ENCODE peak calls at places on chromosomes 4 and X, in eight cellular contexts. U, C, F, V, G, K, L and O are unnamed samples.
A peak's percentile ranks its signal among the peaks of the same experiment; 100 is the strongest.

GRCh38 chr4:110454456-110454855 is 21.5 kb upstream of the ENPEP start:
- DNase-seq in U (no peak), C (no peak), F (no peak), V (no peak), G (no peak), K (no peak), L (no peak), O (no peak)

GRCh38 chrX:440636-441035 is 53.9 kb upstream of the PPP2R3B start:
- DNase-seq in U (no peak), C (no peak), F (no peak), V (no peak), G (no peak), K (no peak), L (no peak), O (no peak)

GRCh38 chr4:76354517-76355473 is 48.3 kb downstream of the STBD1 start:
- DNase-seq in U (no peak), C (no peak), F (no peak), V (no peak), G (no peak), K (no peak), L (peak; percentile 22), O (no peak)

GRCh38 chr4:60463846-60464502 is 736.2 kb upstream of the ADGRL3 start:
- DNase-seq in U (no peak), C (no peak), F (peak; percentile 42), V (no peak), G (no peak), K (no peak), L (no peak), O (no peak)

GRCh38 chrX:29295987-29296680 is 708.9 kb downstream of the IL1RAPL1 start:
- DNase-seq in U (no peak), C (no peak), F (no peak), V (no peak), G (no peak), K (no peak), L (no peak), O (no peak)

GRCh38 chrX:39162322-39162721 is 361.1 kb downstream of the MID1IP1 start:
- DNase-seq in U (no peak), C (peak; percentile 64), F (no peak), V (no peak), G (no peak), K (no peak), L (no peak), O (no peak)

GRCh38 chr4:155371432-155372043 is 5.2 kb downstream of the MAP9 start:
- DNase-seq in U (no peak), C (no peak), F (peak; percentile 24), V (no peak), G (no peak), K (peak; percentile 31), L (no peak), O (peak; percentile 52)

GRCh38 chr4:38411092-38411491 is 252.9 kb upstream of the KLF3 start:
- DNase-seq in U (no peak), C (no peak), F (no peak), V (no peak), G (no peak), K (no peak), L (no peak), O (no peak)

GRCh38 chr4:119615068-119615744 is 13.4 kb downstream of the PDE5A start:
- DNase-seq in U (peak; percentile 51), C (no peak), F (no peak), V (no peak), G (no peak), K (no peak), L (no peak), O (no peak)

GRCh38 chr4:80989921-80990544 is 40.5 kb upstream of the BMP3 start:
- DNase-seq in U (no peak), C (no peak), F (peak; percentile 67), V (peak; percentile 38), G (peak; percentile 17), K (peak; percentile 28), L (no peak), O (peak; percentile 76)

GRCh38 chr4:127709456-127709855 is 20.7 kb upstream of the SLC25A31 start:
- DNase-seq in U (no peak), C (no peak), F (no peak), V (no peak), G (no peak), K (no peak), L (no peak), O (peak; percentile 54)

GRCh38 chr4:7561557-7561956 is 126.8 kb upstream of the PSAPL1 start:
- DNase-seq in U (no peak), C (no peak), F (no peak), V (no peak), G (no peak), K (no peak), L (no peak), O (no peak)

GRCh38 chr4:75137302-75137701 is 204.4 kb downstream of the PARM1 start:
- DNase-seq in U (no peak), C (no peak), F (no peak), V (no peak), G (no peak), K (no peak), L (no peak), O (no peak)

GRCh38 chrX:40778861-40779575 is 43.7 kb upstream of the MED14 start:
- DNase-seq in U (no peak), C (no peak), F (no peak), V (no peak), G (no peak), K (no peak), L (no peak), O (peak; percentile 84)

GRCh38 chr4:172982151-172982590 is 186.4 kb upstream of the GALNT7 start:
- DNase-seq in U (peak; percentile 40), C (no peak), F (no peak), V (no peak), G (peak; percentile 16), K (peak; percentile 0), L (no peak), O (peak; percentile 88)

GRCh38 chr4:110122201-110122600 is 76.2 kb downstream of the ELOVL6 start:
- DNase-seq in U (no peak), C (no peak), F (no peak), V (no peak), G (no peak), K (no peak), L (no peak), O (no peak)

GRCh38 chr4:151668687-151669402 is 92.0 kb downstream of the GATB start:
- DNase-seq in U (no peak), C (no peak), F (no peak), V (no peak), G (no peak), K (no peak), L (no peak), O (peak; percentile 48)

GRCh38 chrX:8848921-8849320 is 47.7 kb upstream of the FAM9A start:
- DNase-seq in U (no peak), C (no peak), F (no peak), V (no peak), G (no peak), K (no peak), L (no peak), O (peak; percentile 92)

GRCh38 chr4:167786504-167786903 is 305.8 kb upstream of the ANXA10 start:
- DNase-seq in U (no peak), C (no peak), F (no peak), V (no peak), G (no peak), K (no peak), L (no peak), O (no peak)